ENCODE peak calls at places on chromosome 11, in six cellular contexts. One of them, this sample, is unnamed.
A peak's percentile ranks its signal among the peaks of the same experiment; 100 is the strongest.

GRCh38 chr11:118907749-118908106 is 18.0 kb downstream of the BCL9L start:
- DNase-seq in tibial artery: no peak
- DNase-seq in fibroblast of the aortic adventitia: no peak
- DNase-seq in heart right ventricle: no peak
- DNase-seq in GM06990: no peak
- DNase-seq in fibroblast of villous mesenchyme: no peak
- DNase-seq in this sample: peak; percentile 52

GRCh38 chr11:89052220-89052619 is 13.6 kb downstream of the GRM5 start:
- DNase-seq in GM06990: no peak
- DNase-seq in tibial artery: no peak
- DNase-seq in fibroblast of villous mesenchyme: no peak
- DNase-seq in heart right ventricle: no peak
- DNase-seq in fibroblast of the aortic adventitia: no peak
- DNase-seq in this sample: no peak

GRCh38 chr11:120547301-120547700 is 35.8 kb downstream of the GRIK4 start:
- DNase-seq in GM06990: no peak
- DNase-seq in fibroblast of the aortic adventitia: no peak
- DNase-seq in tibial artery: no peak
- DNase-seq in fibroblast of villous mesenchyme: no peak
- DNase-seq in heart right ventricle: no peak
- DNase-seq in this sample: peak; percentile 54

GRCh38 chr11:58924230-58924629 is 15.1 kb upstream of the GLYATL1 start:
- DNase-seq in heart right ventricle: no peak
- DNase-seq in fibroblast of the aortic adventitia: no peak
- DNase-seq in GM06990: no peak
- DNase-seq in tibial artery: no peak
- DNase-seq in fibroblast of villous mesenchyme: no peak
- DNase-seq in this sample: no peak

GRCh38 chr11:8025816-8026215 is 38.7 kb downstream of the EIF3F start:
- DNase-seq in fibroblast of the aortic adventitia: peak; percentile 86
- DNase-seq in GM06990: no peak
- DNase-seq in heart right ventricle: no peak
- DNase-seq in tibial artery: no peak
- DNase-seq in fibroblast of villous mesenchyme: peak; percentile 44
- DNase-seq in this sample: peak; percentile 80

GRCh38 chr11:72038491-72038890 is 39.8 kb downstream of the IL18BP start:
- DNase-seq in fibroblast of the aortic adventitia: peak; percentile 81
- DNase-seq in fibroblast of villous mesenchyme: peak; percentile 84
- DNase-seq in heart right ventricle: peak; percentile 57
- DNase-seq in GM06990: no peak
- DNase-seq in tibial artery: peak; percentile 78
- DNase-seq in this sample: peak; percentile 78

GRCh38 chr11:58286249-58286648 is 18.2 kb upstream of the OR10W1 start:
- DNase-seq in tibial artery: no peak
- DNase-seq in heart right ventricle: no peak
- DNase-seq in fibroblast of villous mesenchyme: peak; percentile 30
- DNase-seq in GM06990: no peak
- DNase-seq in fibroblast of the aortic adventitia: peak; percentile 45
- DNase-seq in this sample: peak; percentile 39

GRCh38 chr11:119483881-119484371 is 61.0 kb upstream of the THY1 start:
- DNase-seq in fibroblast of villous mesenchyme: no peak
- DNase-seq in GM06990: no peak
- DNase-seq in tibial artery: peak; percentile 13
- DNase-seq in heart right ventricle: no peak
- DNase-seq in fibroblast of the aortic adventitia: no peak
- DNase-seq in this sample: no peak

GRCh38 chr11:75852406-75853017 is 37.5 kb downstream of the UVRAG start:
- DNase-seq in heart right ventricle: no peak
- DNase-seq in fibroblast of the aortic adventitia: no peak
- DNase-seq in tibial artery: no peak
- DNase-seq in GM06990: no peak
- DNase-seq in fibroblast of villous mesenchyme: no peak
- DNase-seq in this sample: no peak

GRCh38 chr11:116052603-116053537 is 548.7 kb upstream of the CADM1 start:
- DNase-seq in tibial artery: no peak
- DNase-seq in fibroblast of the aortic adventitia: no peak
- DNase-seq in fibroblast of villous mesenchyme: no peak
- DNase-seq in heart right ventricle: no peak
- DNase-seq in GM06990: no peak
- DNase-seq in this sample: no peak

GRCh38 chr11:118621071-118621815 is 13.8 kb downstream of the PHLDB1 start:
- DNase-seq in heart right ventricle: peak; percentile 91
- DNase-seq in GM06990: no peak
- DNase-seq in fibroblast of villous mesenchyme: peak; percentile 88
- DNase-seq in tibial artery: peak; percentile 92
- DNase-seq in fibroblast of the aortic adventitia: peak; percentile 81
- DNase-seq in this sample: peak; percentile 86

GRCh38 chr11:44737222-44737621 is 10.5 kb downstream of the TSPAN18 start:
- DNase-seq in fibroblast of the aortic adventitia: no peak
- DNase-seq in GM06990: no peak
- DNase-seq in fibroblast of villous mesenchyme: no peak
- DNase-seq in heart right ventricle: no peak
- DNase-seq in tibial artery: no peak
- DNase-seq in this sample: no peak

GRCh38 chr11:103326070-103326794 is 217.0 kb downstream of the DYNC2H1 start:
- DNase-seq in GM06990: no peak
- DNase-seq in heart right ventricle: no peak
- DNase-seq in fibroblast of the aortic adventitia: peak; percentile 86
- DNase-seq in fibroblast of villous mesenchyme: peak; percentile 87
- DNase-seq in tibial artery: peak; percentile 20
- DNase-seq in this sample: peak; percentile 95

GRCh38 chr11:31651208-31651607 is 141.6 kb downstream of the ELP4 start:
- DNase-seq in fibroblast of the aortic adventitia: no peak
- DNase-seq in GM06990: peak; percentile 9
- DNase-seq in fibroblast of villous mesenchyme: no peak
- DNase-seq in heart right ventricle: no peak
- DNase-seq in tibial artery: no peak
- DNase-seq in this sample: no peak

GRCh38 chr11:1346669-1347390 is 37.4 kb upstream of the TOLLIP start:
- DNase-seq in heart right ventricle: no peak
- DNase-seq in fibroblast of the aortic adventitia: no peak
- DNase-seq in tibial artery: no peak
- DNase-seq in GM06990: no peak
- DNase-seq in fibroblast of villous mesenchyme: no peak
- DNase-seq in this sample: no peak

GRCh38 chr11:123363556-123363955 is 66.5 kb upstream of the GRAMD1B start:
- DNase-seq in tibial artery: no peak
- DNase-seq in fibroblast of the aortic adventitia: no peak
- DNase-seq in fibroblast of villous mesenchyme: no peak
- DNase-seq in heart right ventricle: no peak
- DNase-seq in GM06990: no peak
- DNase-seq in this sample: no peak

GRCh38 chr11:79274636-79275315 is 166.1 kb downstream of the TENM4 start:
- DNase-seq in tibial artery: no peak
- DNase-seq in heart right ventricle: no peak
- DNase-seq in fibroblast of villous mesenchyme: peak; percentile 32
- DNase-seq in fibroblast of the aortic adventitia: peak; percentile 78
- DNase-seq in GM06990: no peak
- DNase-seq in this sample: peak; percentile 83

GRCh38 chr11:77590194-77590591 is 440 bp downstream of the AQP11 start:
- DNase-seq in heart right ventricle: peak; percentile 30
- DNase-seq in GM06990: no peak
- DNase-seq in fibroblast of the aortic adventitia: peak; percentile 45
- DNase-seq in fibroblast of villous mesenchyme: peak; percentile 36
- DNase-seq in tibial artery: peak; percentile 25
- DNase-seq in this sample: peak; percentile 24

GRCh38 chr11:1543606-1544263 is 28.3 kb downstream of the DUSP8 start:
- DNase-seq in heart right ventricle: peak; percentile 3
- DNase-seq in fibroblast of the aortic adventitia: no peak
- DNase-seq in fibroblast of villous mesenchyme: no peak
- DNase-seq in GM06990: no peak
- DNase-seq in tibial artery: no peak
- DNase-seq in this sample: no peak

GRCh38 chr11:87092159-87092558 is 54.4 kb downstream of the TMEM135 start:
- DNase-seq in fibroblast of villous mesenchyme: peak; percentile 12
- DNase-seq in heart right ventricle: no peak
- DNase-seq in fibroblast of the aortic adventitia: peak; percentile 18
- DNase-seq in tibial artery: no peak
- DNase-seq in GM06990: no peak
- DNase-seq in this sample: peak; percentile 4

GRCh38 chr11:130999086-130999485 is 82.8 kb upstream of the SNX19 start:
- DNase-seq in fibroblast of the aortic adventitia: peak; percentile 91
- DNase-seq in tibial artery: no peak
- DNase-seq in heart right ventricle: no peak
- DNase-seq in GM06990: no peak
- DNase-seq in fibroblast of villous mesenchyme: peak; percentile 18
- DNase-seq in this sample: peak; percentile 57

GRCh38 chr11:86575208-86575855 is 97.1 kb downstream of the ME3 start:
- DNase-seq in GM06990: no peak
- DNase-seq in fibroblast of the aortic adventitia: peak; percentile 35
- DNase-seq in heart right ventricle: no peak
- DNase-seq in fibroblast of villous mesenchyme: no peak
- DNase-seq in tibial artery: no peak
- DNase-seq in this sample: no peak

GRCh38 chr11:48154162-48154561 is 62.4 kb upstream of the OR4B1 start:
- DNase-seq in GM06990: no peak
- DNase-seq in fibroblast of villous mesenchyme: peak; percentile 42
- DNase-seq in heart right ventricle: no peak
- DNase-seq in fibroblast of the aortic adventitia: peak; percentile 46
- DNase-seq in tibial artery: no peak
- DNase-seq in this sample: peak; percentile 60

GRCh38 chr11:103051986-103052385 is 40.0 kb downstream of the DCUN1D5 start:
- DNase-seq in fibroblast of villous mesenchyme: no peak
- DNase-seq in heart right ventricle: no peak
- DNase-seq in tibial artery: no peak
- DNase-seq in GM06990: no peak
- DNase-seq in fibroblast of the aortic adventitia: no peak
- DNase-seq in this sample: peak; percentile 74

GRCh38 chr11:27600656-27601055 is 94.1 kb upstream of the LIN7C start:
- DNase-seq in tibial artery: no peak
- DNase-seq in fibroblast of villous mesenchyme: no peak
- DNase-seq in GM06990: no peak
- DNase-seq in fibroblast of the aortic adventitia: no peak
- DNase-seq in heart right ventricle: no peak
- DNase-seq in this sample: no peak

GRCh38 chr11:119236490-119236889 is 30.4 kb downstream of the CBL start:
- DNase-seq in fibroblast of villous mesenchyme: peak; percentile 26
- DNase-seq in tibial artery: no peak
- DNase-seq in heart right ventricle: no peak
- DNase-seq in GM06990: peak; percentile 26
- DNase-seq in fibroblast of the aortic adventitia: peak; percentile 43
- DNase-seq in this sample: no peak

GRCh38 chr11:77065878-77066228 is 918 bp upstream of the CAPN5 start:
- DNase-seq in heart right ventricle: no peak
- DNase-seq in fibroblast of villous mesenchyme: peak; percentile 80
- DNase-seq in tibial artery: peak; percentile 65
- DNase-seq in fibroblast of the aortic adventitia: peak; percentile 64
- DNase-seq in GM06990: no peak
- DNase-seq in this sample: peak; percentile 76

GRCh38 chr11:59368238-59369022 is 9.7 kb downstream of the OR5AN1 start:
- DNase-seq in tibial artery: peak; percentile 22
- DNase-seq in heart right ventricle: no peak
- DNase-seq in GM06990: no peak
- DNase-seq in fibroblast of villous mesenchyme: no peak
- DNase-seq in fibroblast of the aortic adventitia: no peak
- DNase-seq in this sample: no peak

GRCh38 chr11:2365571-2366210 is 11.4 kb upstream of the CD81 start:
- DNase-seq in fibroblast of the aortic adventitia: no peak
- DNase-seq in fibroblast of villous mesenchyme: no peak
- DNase-seq in heart right ventricle: no peak
- DNase-seq in GM06990: no peak
- DNase-seq in tibial artery: no peak
- DNase-seq in this sample: no peak

GRCh38 chr11:102830328-102830727 is 13.1 kb downstream of the MMP3 start:
- DNase-seq in fibroblast of the aortic adventitia: peak; percentile 34
- DNase-seq in heart right ventricle: no peak
- DNase-seq in GM06990: no peak
- DNase-seq in fibroblast of villous mesenchyme: no peak
- DNase-seq in tibial artery: no peak
- DNase-seq in this sample: peak; percentile 61

GRCh38 chr11:64283092-64283491 is 1.4 kb downstream of the BAD start:
- DNase-seq in tibial artery: no peak
- DNase-seq in heart right ventricle: no peak
- DNase-seq in GM06990: no peak
- DNase-seq in fibroblast of the aortic adventitia: no peak
- DNase-seq in fibroblast of villous mesenchyme: no peak
- DNase-seq in this sample: no peak
- H3K4me3 ChIP-seq in tibial artery: no peak overlapping the region
- H3K4me3 ChIP-seq in heart right ventricle: no peak overlapping the region
- H3K4me3 ChIP-seq in GM06990: no peak overlapping the region
- H3K4me3 ChIP-seq in fibroblast of the aortic adventitia: peak overlapping the region; percentile 87
- H3K4me3 ChIP-seq in fibroblast of villous mesenchyme: peak overlapping the region; percentile 81
- H3K4me3 ChIP-seq in this sample: peak overlapping the region; percentile 89

GRCh38 chr11:9310485-9310884 is 3.9 kb downstream of the TMEM41B start:
- DNase-seq in GM06990: no peak
- DNase-seq in fibroblast of the aortic adventitia: no peak
- DNase-seq in heart right ventricle: no peak
- DNase-seq in fibroblast of villous mesenchyme: no peak
- DNase-seq in tibial artery: no peak
- DNase-seq in this sample: no peak
- H3K4me3 ChIP-seq in GM06990: no peak overlapping the region
- H3K4me3 ChIP-seq in fibroblast of the aortic adventitia: no peak overlapping the region
- H3K4me3 ChIP-seq in heart right ventricle: no peak overlapping the region
- H3K4me3 ChIP-seq in fibroblast of villous mesenchyme: no peak overlapping the region
- H3K4me3 ChIP-seq in tibial artery: no peak overlapping the region
- H3K4me3 ChIP-seq in this sample: no peak overlapping the region

GRCh38 chr11:35424157-35424945 is 5.0 kb upstream of the SLC1A2 start:
- DNase-seq in tibial artery: no peak
- DNase-seq in GM06990: no peak
- DNase-seq in fibroblast of villous mesenchyme: no peak
- DNase-seq in fibroblast of the aortic adventitia: peak; percentile 56
- DNase-seq in heart right ventricle: no peak
- DNase-seq in this sample: peak; percentile 90
- H3K4me3 ChIP-seq in tibial artery: no peak overlapping the region
- H3K4me3 ChIP-seq in GM06990: no peak overlapping the region
- H3K4me3 ChIP-seq in fibroblast of villous mesenchyme: no peak overlapping the region
- H3K4me3 ChIP-seq in fibroblast of the aortic adventitia: no peak overlapping the region
- H3K4me3 ChIP-seq in heart right ventricle: no peak overlapping the region
- H3K4me3 ChIP-seq in this sample: no peak overlapping the region

GRCh38 chr11:124717786-124718634 is 21.7 kb upstream of the NRGN start:
- DNase-seq in heart right ventricle: peak; percentile 71
- DNase-seq in fibroblast of the aortic adventitia: peak; percentile 41
- DNase-seq in GM06990: peak; percentile 22
- DNase-seq in fibroblast of villous mesenchyme: no peak
- DNase-seq in tibial artery: no peak
- DNase-seq in this sample: no peak

GRCh38 chr11:124716596-124716995 is 23.1 kb upstream of the NRGN start:
- DNase-seq in fibroblast of the aortic adventitia: peak; percentile 43
- DNase-seq in GM06990: no peak
- DNase-seq in tibial artery: no peak
- DNase-seq in heart right ventricle: no peak
- DNase-seq in fibroblast of villous mesenchyme: no peak
- DNase-seq in this sample: peak; percentile 38

GRCh38 chr11:124719534-124719933 is 20.2 kb upstream of the NRGN start:
- DNase-seq in tibial artery: no peak
- DNase-seq in GM06990: no peak
- DNase-seq in fibroblast of the aortic adventitia: no peak
- DNase-seq in fibroblast of villous mesenchyme: no peak
- DNase-seq in heart right ventricle: no peak
- DNase-seq in this sample: no peak

GRCh38 chr11:124717421-124717785 is 22.3 kb upstream of the NRGN start:
- DNase-seq in GM06990: no peak
- DNase-seq in tibial artery: no peak
- DNase-seq in fibroblast of villous mesenchyme: no peak
- DNase-seq in heart right ventricle: no peak
- DNase-seq in fibroblast of the aortic adventitia: peak; percentile 45
- DNase-seq in this sample: no peak

GRCh38 chr11:124718801-124719200 is 20.9 kb upstream of the NRGN start:
- DNase-seq in tibial artery: no peak
- DNase-seq in GM06990: no peak
- DNase-seq in fibroblast of the aortic adventitia: no peak
- DNase-seq in heart right ventricle: no peak
- DNase-seq in fibroblast of villous mesenchyme: no peak
- DNase-seq in this sample: no peak
- H3K4me3 ChIP-seq in tibial artery: peak overlapping the region; percentile 62
- H3K4me3 ChIP-seq in GM06990: no peak overlapping the region
- H3K4me3 ChIP-seq in fibroblast of the aortic adventitia: no peak overlapping the region
- H3K4me3 ChIP-seq in heart right ventricle: no peak overlapping the region
- H3K4me3 ChIP-seq in fibroblast of villous mesenchyme: no peak overlapping the region
- H3K4me3 ChIP-seq in this sample: no peak overlapping the region

GRCh38 chr11:121844016-121844415 is 272.0 kb downstream of the BLID start:
- DNase-seq in heart right ventricle: no peak
- DNase-seq in fibroblast of villous mesenchyme: no peak
- DNase-seq in fibroblast of the aortic adventitia: no peak
- DNase-seq in tibial artery: no peak
- DNase-seq in GM06990: no peak
- DNase-seq in this sample: no peak
- H3K4me3 ChIP-seq in heart right ventricle: no peak overlapping the region
- H3K4me3 ChIP-seq in fibroblast of villous mesenchyme: no peak overlapping the region
- H3K4me3 ChIP-seq in fibroblast of the aortic adventitia: no peak overlapping the region
- H3K4me3 ChIP-seq in tibial artery: no peak overlapping the region
- H3K4me3 ChIP-seq in GM06990: no peak overlapping the region
- H3K4me3 ChIP-seq in this sample: no peak overlapping the region

This sample was measured in AG10803.